ENCODE peak calls at places on chromosomes 2 and 18, in six cellular contexts. D, U, I, W, Y and M are unnamed samples.

GRCh38 chr2:204776781-204777559 is 231.7 kb downstream of the PARD3B start:
- DNase-seq in U (no peak), Y (no peak), D (peak), I (peak), W (no peak), M (no peak)

GRCh38 chr2:31107588-31108300 is 30.5 kb downstream of the GALNT14 start:
- DNase-seq in W (no peak), D (no peak), Y (no peak), U (no peak), I (no peak), M (no peak)

GRCh38 chr2:177171418-177171865 is 41.2 kb upstream of the HNRNPA3 start:
- DNase-seq in D (peak), I (no peak), W (no peak), Y (no peak), U (no peak), M (no peak)

GRCh38 chr18:40902436-40902835 is 1052.6 kb upstream of the PIK3C3 start:
- DNase-seq in U (no peak), I (no peak), D (no peak), Y (no peak), W (no peak), M (no peak)

GRCh38 chr2:46695283-46695682 is 215.9 kb downstream of the TMEM247 start:
- DNase-seq in U (no peak), D (no peak), Y (no peak), I (no peak), W (no peak), M (no peak)

GRCh38 chr2:172307800-172308199 is 119.6 kb upstream of the ITGA6 start:
- DNase-seq in U (no peak), D (peak), I (no peak), Y (no peak), W (no peak), M (no peak)

GRCh38 chr2:12391097-12391496 is 325.6 kb upstream of the TRIB2 start:
- DNase-seq in W (no peak), D (no peak), U (no peak), Y (no peak), I (no peak), M (no peak)

GRCh38 chr2:73969356-73969755 is 15.4 kb upstream of the TET3 start:
- DNase-seq in I (no peak), D (peak), Y (no peak), U (no peak), W (no peak), M (no peak)

GRCh38 chr2:227472265-227473018 is 486 bp downstream of the AGFG1 start:
- DNase-seq in W (peak), D (peak), I (no peak), Y (peak), U (peak), M (no peak)

GRCh38 chr2:205740381-205740780 is 58.1 kb downstream of the NRP2 start:
- DNase-seq in W (no peak), I (no peak), Y (no peak), D (no peak), U (no peak), M (no peak)

GRCh38 chr2:64727013-64727767 is 73.5 kb upstream of the SERTAD2 start:
- DNase-seq in Y (peak), U (no peak), D (no peak), W (no peak), I (no peak), M (no peak)

GRCh38 chr2:234945339-234945895 is 6.4 kb upstream of the SH3BP4 start:
- DNase-seq in W (no peak), U (no peak), Y (peak), I (no peak), D (no peak), M (no peak)

GRCh38 chr2:100518801-100519200 is 44.0 kb upstream of the PDCL3 start:
- DNase-seq in D (no peak), W (no peak), I (no peak), U (no peak), Y (peak), M (no peak)

GRCh38 chr2:19848952-19849351 is 52.8 kb downstream of the TTC32 start:
- DNase-seq in D (no peak), I (no peak), U (no peak), Y (no peak), W (peak), M (no peak)

GRCh38 chr18:32040936-32041335 is 22.3 kb downstream of the RNF125 start:
- DNase-seq in W (no peak), D (no peak), I (no peak), Y (no peak), U (no peak), M (no peak)

GRCh38 chr2:119431155-119431975 is at the start of gene TMEM37:
- DNase-seq in U (peak), I (peak), Y (peak), W (peak), D (peak), M (peak)

GRCh38 chr2:98909381-98910211 is 26.4 kb downstream of the CRACDL start:
- DNase-seq in U (peak), Y (peak), W (peak), I (peak), D (peak), M (peak)

GRCh38 chr18:78895207-78896001 is 84.2 kb upstream of the SALL3 start:
- DNase-seq in I (no peak), W (no peak), Y (no peak), U (no peak), D (no peak), M (no peak)

GRCh38 chr2:169141713-169142352 is 72.5 kb downstream of the DHRS9 start:
- DNase-seq in W (peak), Y (peak), D (peak), U (peak), I (peak), M (peak)

GRCh38 chr2:129882476-129882875 is 97.0 kb upstream of the RAB6C start:
- DNase-seq in Y (no peak), W (no peak), D (no peak), U (no peak), I (no peak), M (no peak)

GRCh38 chr18:61972389-61973264 is 79.8 kb upstream of the RNF152 start:
- DNase-seq in I (no peak), U (no peak), Y (no peak), W (no peak), D (peak), M (no peak)

GRCh38 chr2:71876542-71877451 is 270.9 kb downstream of the CYP26B1 start:
- DNase-seq in W (no peak), Y (no peak), U (no peak), I (no peak), D (peak), M (no peak)

GRCh38 chr18:46485675-46486200 is 171.3 kb downstream of the LOXHD1 start:
- DNase-seq in U (peak), W (no peak), Y (no peak), D (no peak), I (no peak), M (no peak)

GRCh38 chr2:45652090-45653050 is 895 bp downstream of the PRKCE start:
- DNase-seq in Y (no peak), W (peak), I (peak), U (peak), D (peak), M (no peak)

GRCh38 chr2:237704476-237705224 is 77.3 kb downstream of the LRRFIP1 start:
- DNase-seq in I (peak), Y (no peak), W (no peak), D (peak), U (no peak), M (no peak)

GRCh38 chr2:186612555-186613440 is 22.9 kb downstream of the ITGAV start:
- DNase-seq in I (no peak), W (no peak), Y (no peak), U (no peak), D (no peak), M (no peak)

GRCh38 chr2:220687231-220687843 is 884.8 kb downstream of the EPHA4 start:
- DNase-seq in W (peak), U (peak), I (peak), Y (peak), D (peak), M (peak)

GRCh38 chr2:187994464-187995331 is 297.0 kb upstream of the GULP1 start:
- DNase-seq in W (no peak), D (peak), U (peak), I (peak), Y (peak), M (no peak)

GRCh38 chr18:79625195-79625923 is 54.2 kb upstream of the CTDP1 start:
- DNase-seq in Y (peak), I (peak), U (no peak), D (no peak), W (no peak), M (no peak)

GRCh38 chr2:199459286-199460100 is 1.8 kb upstream of the SATB2 start:
- DNase-seq in I (peak), D (peak), Y (peak), W (peak), U (peak), M (peak)

GRCh38 chr18:13893418-13893760 is 21.9 kb downstream of the MC2R start:
- DNase-seq in U (no peak), I (no peak), D (no peak), Y (no peak), W (no peak), M (no peak)

GRCh38 chr2:4827836-4828235 is 864.3 kb upstream of the SOX11 start:
- DNase-seq in I (no peak), D (no peak), U (no peak), W (no peak), Y (no peak), M (no peak)

GRCh38 chr2:29053680-29054400 is 20.5 kb downstream of the PCARE start:
- DNase-seq in W (no peak), I (no peak), D (no peak), U (no peak), Y (no peak), M (no peak)

GRCh38 chr2:236092714-236093113 is 75.5 kb downstream of the GBX2 start:
- DNase-seq in U (no peak), D (no peak), Y (no peak), W (no peak), I (no peak), M (no peak)

GRCh38 chr2:236088368-236089057 is 79.7 kb downstream of the GBX2 start:
- DNase-seq in U (no peak), D (no peak), I (peak), Y (no peak), W (no peak), M (no peak)

GRCh38 chr2:236089271-236090026 is 78.7 kb downstream of the GBX2 start:
- DNase-seq in I (no peak), Y (no peak), W (no peak), U (no peak), D (no peak), M (no peak)

GRCh38 chr2:236086971-236087465 is 81.2 kb downstream of the GBX2 start:
- DNase-seq in W (peak), Y (no peak), U (peak), I (no peak), D (no peak), M (peak)

DNA sequence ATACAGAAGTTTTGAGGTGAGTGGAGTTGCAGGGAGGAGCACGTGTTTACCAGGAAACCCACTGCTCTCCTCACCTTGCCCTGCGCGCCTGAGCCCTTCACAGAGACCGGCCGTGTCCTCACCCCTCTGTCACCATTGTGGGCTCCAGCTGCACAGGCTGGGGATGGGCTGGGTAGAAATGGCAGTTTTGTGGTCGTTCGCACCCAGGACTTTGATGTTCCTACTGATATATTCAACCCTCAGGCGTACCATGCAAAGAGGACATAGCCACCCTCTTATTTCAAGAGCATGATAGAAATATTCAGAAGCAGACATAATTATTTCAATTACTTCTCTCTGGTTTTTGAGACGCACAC is 78.2 kb downstream of the GBX2 start:
- DNase-seq in D (no peak), W (no peak), U (no peak), I (no peak), Y (no peak), M (no peak)
- H4K91ac ChIP-seq in D (no peak), W (peak), U (no peak), I (no peak), Y (no peak), M (no peak)

GRCh38 chr18:51196116-51196810 is 1.2 kb downstream of the MEX3C start:
- DNase-seq in I (peak), D (peak), W (no peak), U (no peak), Y (no peak), M (peak)
- H2BK120ac ChIP-seq in I (peak), D (peak), W (no peak), U (peak), Y (peak), M (peak)

GRCh38 chr2:9251154-9252001 is 44.8 kb downstream of the ASAP2 start:
- DNase-seq in U (no peak), W (no peak), D (peak), I (peak), Y (peak), M (no peak)

GRCh38 chr2:9248363-9248762 is 41.8 kb downstream of the ASAP2 start:
- DNase-seq in W (no peak), Y (no peak), I (no peak), D (no peak), U (no peak), M (no peak)

GRCh38 chr2:9250498-9251153 is 44.0 kb downstream of the ASAP2 start:
- DNase-seq in W (no peak), Y (no peak), D (no peak), I (no peak), U (no peak), M (no peak)

GRCh38 chr2:9249036-9249800 is 42.6 kb downstream of the ASAP2 start:
- DNase-seq in U (no peak), D (peak), I (peak), W (no peak), Y (no peak), M (no peak)

DNA sequence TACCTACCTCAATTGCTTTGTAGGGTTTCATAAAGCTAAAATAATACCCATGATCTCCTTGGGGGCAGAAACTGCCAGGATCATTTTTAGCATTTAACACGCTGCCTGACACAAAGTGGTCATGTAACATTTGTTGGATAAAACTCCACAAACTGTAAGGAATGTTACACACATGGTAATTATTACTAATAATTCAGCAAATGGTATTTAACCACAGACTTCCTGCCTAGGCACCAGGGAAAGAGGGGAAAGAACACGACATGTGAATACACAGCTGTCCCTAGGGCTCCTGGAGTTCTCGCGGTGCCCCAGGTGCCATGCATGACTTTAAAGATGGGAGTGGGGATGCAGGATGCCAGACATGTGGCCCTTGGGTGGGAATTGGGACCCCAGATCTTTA is 43.5 kb downstream of the ASAP2 start:
- DNase-seq in W (no peak), I (no peak), U (no peak), Y (no peak), D (no peak), M (no peak)
- H4K91ac ChIP-seq in W (no peak), I (peak), U (no peak), Y (no peak), D (no peak), M (no peak)

GRCh38 chr2:149075065-149075464 is 36.6 kb downstream of the LYPD6B start:
- DNase-seq in U (no peak), D (no peak), W (no peak), Y (no peak), I (no peak), M (no peak)

GRCh38 chr2:149080104-149080503 is 41.6 kb downstream of the LYPD6B start:
- DNase-seq in I (no peak), Y (no peak), D (peak), W (no peak), U (no peak), M (no peak)

GRCh38 chr2:149076863-149077412 is 38.4 kb downstream of the LYPD6B start:
- DNase-seq in I (no peak), W (peak), D (no peak), Y (peak), U (peak), M (no peak)

GRCh38 chr2:149075868-149076267 is 37.4 kb downstream of the LYPD6B start:
- DNase-seq in W (no peak), D (peak), I (no peak), U (no peak), Y (no peak), M (peak)

GRCh38 chr2:149077861-149078260 is 39.4 kb downstream of the LYPD6B start:
- DNase-seq in D (no peak), W (no peak), I (no peak), U (no peak), Y (peak), M (no peak)
- H2BK120ac ChIP-seq in D (no peak), W (no peak), I (no peak), U (no peak), Y (peak), M (no peak)

DNA sequence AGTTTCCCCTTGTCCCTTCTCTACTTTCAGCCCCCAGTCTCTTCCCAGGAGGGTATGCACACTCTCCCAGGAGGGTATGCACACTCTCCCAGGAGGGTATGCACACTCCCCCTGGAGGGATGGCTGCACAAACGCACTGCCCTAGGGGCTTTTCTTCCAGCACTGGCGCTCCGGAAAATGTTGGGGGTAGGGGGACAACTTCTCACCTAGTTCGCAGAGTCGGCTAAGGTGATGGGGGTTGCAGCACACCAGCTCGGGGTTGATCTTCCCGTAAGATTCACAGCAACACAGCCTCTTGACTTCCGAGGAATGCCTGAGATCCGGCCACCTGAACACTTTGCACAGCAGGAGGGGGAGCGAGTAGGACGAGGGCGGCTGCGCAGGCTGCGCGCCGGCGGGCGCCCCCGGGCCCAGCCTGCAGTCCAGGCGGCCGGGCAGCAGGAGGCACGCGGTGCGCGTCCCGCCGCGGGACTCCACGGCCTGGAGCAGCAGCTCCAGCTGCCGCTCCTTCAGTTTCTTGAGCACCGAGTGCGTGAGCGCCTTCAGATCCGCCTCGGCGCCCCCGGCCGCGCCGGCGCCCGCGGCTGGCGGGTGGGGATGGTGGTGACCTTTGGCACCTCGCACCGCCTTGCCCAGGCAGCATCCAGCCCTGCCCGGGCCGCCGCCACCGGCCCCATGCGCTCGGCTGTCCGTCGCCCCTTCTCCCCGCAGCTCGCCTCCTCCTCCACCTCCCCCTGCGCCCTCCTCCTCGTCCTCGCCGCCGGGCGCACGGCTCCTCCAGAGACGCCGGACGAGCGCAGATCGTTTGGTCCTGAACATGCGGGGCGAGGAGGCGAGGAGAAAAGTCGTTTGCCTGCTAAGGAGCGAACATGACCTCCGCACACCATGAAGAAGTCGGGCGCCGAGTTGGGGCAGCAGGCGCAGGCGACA is 894 bp downstream of the SMAD7 start:
- DNase-seq in W (peak), D (peak), Y (no peak), U (peak), I (peak), M (peak)
- H4K91ac ChIP-seq in W (peak), D (peak), Y (peak), U (no peak), I (peak), M (no peak)